ENCODE peak calls at places on chromosomes 16 and 17, in seven cellular contexts. P is NT2/D1; W is cardiac fibroblast; J is IMR-90; T is MM.1S; U is GM12865; Q is CD8-positive, alpha-beta memory T cell. E is an unnamed sample.
A peak's percentile ranks its signal among the peaks of the same experiment; 100 is the strongest.

GRCh38 chr16:3822366-3823045 is 58.0 kb downstream of the CREBBP start:
- DNase-seq in P (no peak), W (peak; percentile 28), J (peak; percentile 20), T (no peak), U (no peak), Q (no peak), E (no peak)

GRCh38 chr16:56189990-56190902 is 1.0 kb upstream of the GNAO1 start:
- DNase-seq in P (no peak), W (no peak), J (no peak), T (no peak), U (no peak), Q (peak; percentile 49), E (no peak)

GRCh38 chr16:56252835-56253234 is 61.5 kb downstream of the GNAO1 start:
- DNase-seq in P (no peak), W (peak; percentile 6), J (peak; percentile 9), T (no peak), U (no peak), Q (no peak), E (no peak)

GRCh38 chr16:50680907-50681885 is at the start of gene SNX20:
- DNase-seq in P (no peak), W (no peak), J (no peak), T (peak; percentile 82), U (peak; percentile 83), Q (peak; percentile 81), E (no peak)

GRCh38 chr16:4314532-4315184 is 1.2 kb upstream of the GLIS2 start:
- DNase-seq in P (no peak), W (peak; percentile 56), J (peak; percentile 56), T (no peak), U (peak; percentile 38), Q (no peak), E (no peak)

GRCh38 chr16:14186007-14186953 is 115.2 kb downstream of the MRTFB start:
- DNase-seq in P (peak; percentile 20), W (peak; percentile 81), J (peak; percentile 79), T (no peak), U (peak; percentile 3), Q (no peak), E (peak; percentile 49)

GRCh38 chr17:79075433-79075805 is 795 bp downstream of the ENGASE start:
- DNase-seq in P (no peak), W (peak; percentile 14), J (no peak), T (no peak), U (peak; percentile 18), Q (no peak), E (no peak)

GRCh38 chr17:67639555-67639954 is 78.2 kb upstream of the NOL11 start:
- DNase-seq in P (no peak), W (peak; percentile 48), J (no peak), T (no peak), U (no peak), Q (no peak), E (no peak)

GRCh38 chr16:2473999-2474876 is 689 bp upstream of the TBC1D24 start:
- DNase-seq in P (no peak), W (peak; percentile 51), J (peak; percentile 27), T (peak; percentile 60), U (peak; percentile 72), Q (peak; percentile 74), E (no peak)

GRCh38 chr17:82424001-82424862 is 5.8 kb upstream of the OGFOD3 start:
- DNase-seq in P (peak; percentile 49), W (peak; percentile 54), J (peak; percentile 32), T (peak; percentile 56), U (peak; percentile 74), Q (peak; percentile 64), E (no peak)

GRCh38 chr17:41733348-41734138 is 900 bp downstream of the HAP1 start:
- DNase-seq in P (no peak), W (no peak), J (no peak), T (no peak), U (no peak), Q (no peak), E (no peak)

GRCh38 chr16:2458887-2459646 is 842 bp upstream of the TEDC2 start:
- DNase-seq in P (no peak), W (no peak), J (no peak), T (no peak), U (no peak), Q (no peak), E (no peak)

GRCh38 chr16:69283851-69284250 is 27.3 kb upstream of the VPS4A start:
- DNase-seq in P (no peak), W (no peak), J (no peak), T (no peak), U (no peak), Q (no peak), E (no peak)

GRCh38 chr16:23293016-23293415 is 9.1 kb upstream of the SCNN1B start:
- DNase-seq in P (no peak), W (no peak), J (no peak), T (no peak), U (peak; percentile 79), Q (no peak), E (no peak)

GRCh38 chr17:46045639-46046038 is 46.6 kb downstream of the STH start:
- DNase-seq in P (no peak), W (no peak), J (peak; percentile 16), T (no peak), U (no peak), Q (no peak), E (no peak)

GRCh38 chr16:5580320-5580719 is 482.7 kb upstream of the EEF2KMT start:
- DNase-seq in P (no peak), W (no peak), J (no peak), T (no peak), U (no peak), Q (no peak), E (no peak)

GRCh38 chr16:63947022-63947421 is 1174.8 kb downstream of the CDH11 start:
- DNase-seq in P (no peak), W (no peak), J (no peak), T (no peak), U (no peak), Q (no peak), E (no peak)

GRCh38 chr16:73054732-73055481 is 7.0 kb upstream of the ZFHX3 start:
- DNase-seq in P (no peak), W (peak; percentile 53), J (peak; percentile 77), T (no peak), U (peak; percentile 53), Q (no peak), E (no peak)

GRCh38 chr17:58574025-58574424 is 59.6 kb upstream of the MTMR4 start:
- DNase-seq in P (no peak), W (no peak), J (no peak), T (no peak), U (no peak), Q (no peak), E (no peak)

GRCh38 chr17:72150632-72151460 is 30.0 kb downstream of the SOX9 start:
- DNase-seq in P (peak; percentile 90), W (no peak), J (no peak), T (no peak), U (no peak), Q (no peak), E (no peak)
- H3K4me3 ChIP-seq in P (no peak overlapping the region), W (no peak overlapping the region), J (no peak overlapping the region), T (no peak overlapping the region), U (no peak overlapping the region), Q (no peak overlapping the region), E (no peak overlapping the region)

GRCh38 chr16:19883296-19883951 is 1.2 kb downstream of the GPRC5B start:
- DNase-seq in P (no peak), W (peak; percentile 64), J (peak; percentile 25), T (no peak), U (no peak), Q (peak; percentile 49), E (peak; percentile 24)

GRCh38 chr16:19882186-19882585 is 2.5 kb downstream of the GPRC5B start:
- DNase-seq in P (peak; percentile 82), W (no peak), J (no peak), T (no peak), U (no peak), Q (no peak), E (peak; percentile 16)

GRCh38 chr16:19881028-19881427 is 3.6 kb downstream of the GPRC5B start:
- DNase-seq in P (no peak), W (no peak), J (no peak), T (no peak), U (no peak), Q (no peak), E (no peak)

GRCh38 chr16:19882641-19883040 is 2.0 kb downstream of the GPRC5B start:
- DNase-seq in P (no peak), W (no peak), J (no peak), T (no peak), U (no peak), Q (no peak), E (no peak)

GRCh38 chr16:19881783-19882182 is 2.9 kb downstream of the GPRC5B start:
- DNase-seq in P (no peak), W (no peak), J (no peak), T (no peak), U (no peak), Q (no peak), E (no peak)
- H3K4me3 ChIP-seq in P (peak overlapping the region; percentile 85), W (no peak overlapping the region), J (no peak overlapping the region), T (no peak overlapping the region), U (no peak overlapping the region), Q (no peak overlapping the region), E (peak overlapping the region; percentile 70)

GRCh38 chr16:155031-155398 is 2.6 kb downstream of the HBZ start:
- DNase-seq in P (no peak), W (no peak), J (no peak), T (no peak), U (no peak), Q (peak; percentile 17), E (no peak)
- H3K4me3 ChIP-seq in P (peak overlapping the region; percentile 56), W (no peak overlapping the region), J (peak overlapping the region; percentile 22), T (no peak overlapping the region), U (no peak overlapping the region), Q (peak overlapping the region; percentile 37), E (peak overlapping the region; percentile 46)

DNA sequence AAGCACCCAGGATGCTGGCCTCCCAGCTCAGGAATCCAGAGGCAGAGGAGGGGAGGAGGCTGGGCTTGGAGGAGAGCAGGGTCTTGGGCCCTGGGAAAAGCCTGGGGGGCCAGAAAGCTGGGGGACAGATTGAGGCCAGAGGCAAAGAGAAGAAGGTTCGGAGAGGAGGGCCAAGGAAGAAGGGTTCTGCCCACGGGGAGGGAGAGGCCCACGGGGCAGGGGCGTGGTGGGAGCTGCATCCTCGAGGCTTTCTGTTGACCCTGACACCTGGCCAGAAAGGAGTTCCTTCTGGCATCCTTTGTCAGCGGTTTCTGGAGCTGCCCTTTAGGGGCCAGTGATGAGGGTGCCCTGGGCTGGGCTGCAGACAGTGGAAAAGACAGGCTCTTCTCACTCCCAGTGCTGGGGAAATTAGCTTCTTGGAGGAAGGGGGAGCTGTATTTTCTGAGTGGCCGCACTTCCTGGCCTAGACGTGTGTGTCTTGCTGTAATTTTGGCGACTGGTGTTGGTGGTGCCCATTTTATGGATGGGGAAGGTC is 308.7 kb downstream of the SEC14L1 start:
- DNase-seq in P (no peak), W (no peak), J (no peak), T (no peak), U (no peak), Q (no peak), E (no peak)
- H3K4me3 ChIP-seq in P (no peak overlapping the region), W (no peak overlapping the region), J (no peak overlapping the region), T (no peak overlapping the region), U (peak overlapping the region; percentile 91), Q (peak overlapping the region; percentile 95), E (no peak overlapping the region)